ENCODE peak calls at places on chromosomes 3 and 15, in six cellular contexts. One of them, this sample, is unnamed.

GRCh38 chr3:160343132-160343531 is 55.9 kb downstream of the IFT80 start:
- DNase-seq in body of pancreas: no peak
- DNase-seq in heart left ventricle: no peak
- DNase-seq in uterus: no peak
- DNase-seq in tibial nerve: no peak
- DNase-seq in H1: no peak
- DNase-seq in this sample: no peak

GRCh38 chr3:169241928-169242751 is 421.4 kb downstream of the MECOM start:
- DNase-seq in H1: peak; percentile 56
- DNase-seq in body of pancreas: peak; percentile 16
- DNase-seq in heart left ventricle: peak; percentile 30
- DNase-seq in tibial nerve: no peak
- DNase-seq in uterus: no peak
- DNase-seq in this sample: no peak

GRCh38 chr3:156535162-156535627 is 19.7 kb downstream of the SSR3 start:
- DNase-seq in tibial nerve: peak; percentile 35
- DNase-seq in body of pancreas: peak; percentile 59
- DNase-seq in heart left ventricle: peak; percentile 58
- DNase-seq in H1: no peak
- DNase-seq in uterus: peak; percentile 68
- DNase-seq in this sample: no peak

GRCh38 chr3:47772047-47772446 is 9.6 kb downstream of the SMARCC1 start:
- DNase-seq in heart left ventricle: no peak
- DNase-seq in tibial nerve: no peak
- DNase-seq in uterus: no peak
- DNase-seq in H1: no peak
- DNase-seq in body of pancreas: no peak
- DNase-seq in this sample: no peak

GRCh38 chr15:31215490-31216209 is 111.0 kb upstream of the KLF13 start:
- DNase-seq in heart left ventricle: peak; percentile 88
- DNase-seq in H1: peak; percentile 91
- DNase-seq in body of pancreas: peak; percentile 80
- DNase-seq in tibial nerve: peak; percentile 67
- DNase-seq in uterus: peak; percentile 69
- DNase-seq in this sample: peak; percentile 92

GRCh38 chr15:92932946-92933649 is 33.0 kb downstream of the CHD2 start:
- DNase-seq in heart left ventricle: no peak
- DNase-seq in uterus: no peak
- DNase-seq in body of pancreas: no peak
- DNase-seq in tibial nerve: no peak
- DNase-seq in H1: no peak
- DNase-seq in this sample: no peak

GRCh38 chr15:65032823-65033537 is 3.5 kb upstream of the MTFMT start:
- DNase-seq in uterus: peak; percentile 53
- DNase-seq in tibial nerve: no peak
- DNase-seq in H1: peak; percentile 79
- DNase-seq in heart left ventricle: peak; percentile 40
- DNase-seq in body of pancreas: peak; percentile 54
- DNase-seq in this sample: peak; percentile 92

GRCh38 chr3:128217702-128218475 is 64.6 kb downstream of the EEFSEC start:
- DNase-seq in tibial nerve: no peak
- DNase-seq in H1: no peak
- DNase-seq in body of pancreas: no peak
- DNase-seq in uterus: no peak
- DNase-seq in heart left ventricle: no peak
- DNase-seq in this sample: no peak

GRCh38 chr15:59052915-59053407 is 52.0 kb upstream of the CCNB2 start:
- DNase-seq in body of pancreas: no peak
- DNase-seq in tibial nerve: no peak
- DNase-seq in heart left ventricle: no peak
- DNase-seq in H1: no peak
- DNase-seq in uterus: no peak
- DNase-seq in this sample: no peak

GRCh38 chr15:25712961-25713355 is 150.2 kb downstream of the ATP10A start:
- DNase-seq in tibial nerve: no peak
- DNase-seq in uterus: no peak
- DNase-seq in heart left ventricle: no peak
- DNase-seq in H1: no peak
- DNase-seq in body of pancreas: no peak
- DNase-seq in this sample: no peak

GRCh38 chr3:152376351-152377183 is 107.8 kb downstream of the MBNL1 start:
- DNase-seq in heart left ventricle: no peak
- DNase-seq in body of pancreas: no peak
- DNase-seq in H1: no peak
- DNase-seq in uterus: no peak
- DNase-seq in tibial nerve: no peak
- DNase-seq in this sample: no peak

GRCh38 chr3:50236484-50237132 is 604 bp downstream of the GNAI2 start:
- DNase-seq in body of pancreas: no peak
- DNase-seq in tibial nerve: no peak
- DNase-seq in uterus: no peak
- DNase-seq in heart left ventricle: no peak
- DNase-seq in H1: peak; percentile 60
- DNase-seq in this sample: no peak

GRCh38 chr3:55620361-55621025 is 133.4 kb upstream of the WNT5A start:
- DNase-seq in body of pancreas: no peak
- DNase-seq in uterus: no peak
- DNase-seq in heart left ventricle: no peak
- DNase-seq in tibial nerve: no peak
- DNase-seq in H1: no peak
- DNase-seq in this sample: no peak

GRCh38 chr3:37652851-37653250 is 208.8 kb upstream of the CTDSPL start:
- DNase-seq in body of pancreas: no peak
- DNase-seq in H1: peak; percentile 22
- DNase-seq in heart left ventricle: no peak
- DNase-seq in uterus: no peak
- DNase-seq in tibial nerve: no peak
- DNase-seq in this sample: no peak

GRCh38 chr15:97745481-97746071 is 214.9 kb upstream of the ARRDC4 start:
- DNase-seq in body of pancreas: peak; percentile 32
- DNase-seq in uterus: no peak
- DNase-seq in tibial nerve: no peak
- DNase-seq in H1: peak; percentile 67
- DNase-seq in heart left ventricle: no peak
- DNase-seq in this sample: no peak

DNA sequence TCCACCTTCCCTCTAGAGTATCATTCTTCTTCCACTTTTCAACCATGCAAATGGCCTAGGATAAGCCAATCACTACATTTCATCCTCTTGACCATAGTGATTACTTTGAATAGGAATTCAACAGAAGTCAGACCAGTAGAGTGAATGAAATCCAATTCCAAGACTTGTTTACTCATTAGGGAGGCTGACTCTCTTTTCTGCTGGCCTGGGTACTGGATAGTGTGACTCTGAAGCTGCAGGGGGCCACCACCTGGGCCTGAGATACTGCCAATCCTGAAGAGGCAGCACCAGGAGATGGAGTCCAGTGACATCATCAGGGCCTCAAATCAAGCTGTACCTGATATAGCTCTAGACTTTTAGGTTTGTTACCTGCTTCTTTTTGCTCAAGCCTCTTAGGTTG is 7.0 kb upstream of the FSTL1 start:
- DNase-seq in uterus: no peak
- DNase-seq in body of pancreas: no peak
- DNase-seq in heart left ventricle: no peak
- DNase-seq in H1: no peak
- DNase-seq in tibial nerve: no peak
- DNase-seq in this sample: no peak
- H3K27ac ChIP-seq in uterus: no peak overlapping the region
- H3K27ac ChIP-seq in body of pancreas: no peak overlapping the region
- H3K27ac ChIP-seq in heart left ventricle: no peak overlapping the region
- H3K27ac ChIP-seq in H1: no peak overlapping the region
- H3K27ac ChIP-seq in tibial nerve: no peak overlapping the region
- H3K27ac ChIP-seq in this sample: no peak overlapping the region

GRCh38 chr3:196962930-196963259 is 5.7 kb downstream of the PIGZ start:
- DNase-seq in heart left ventricle: no peak
- DNase-seq in tibial nerve: no peak
- DNase-seq in body of pancreas: no peak
- DNase-seq in H1: no peak
- DNase-seq in uterus: no peak
- DNase-seq in this sample: no peak
- H3K27me3 ChIP-seq in heart left ventricle: no peaks in the 10 kb centered on the region
- H3K27me3 ChIP-seq in tibial nerve: no peaks in the 10 kb centered on the region
- H3K27me3 ChIP-seq in body of pancreas: no peaks in the 10 kb centered on the region
- H3K27me3 ChIP-seq in H1: peaks cover 29% of the 10 kb centered on the region
- H3K27me3 ChIP-seq in uterus: no peaks in the 10 kb centered on the region
- H3K27me3 ChIP-seq in this sample: no peaks in the 10 kb centered on the region

DNA sequence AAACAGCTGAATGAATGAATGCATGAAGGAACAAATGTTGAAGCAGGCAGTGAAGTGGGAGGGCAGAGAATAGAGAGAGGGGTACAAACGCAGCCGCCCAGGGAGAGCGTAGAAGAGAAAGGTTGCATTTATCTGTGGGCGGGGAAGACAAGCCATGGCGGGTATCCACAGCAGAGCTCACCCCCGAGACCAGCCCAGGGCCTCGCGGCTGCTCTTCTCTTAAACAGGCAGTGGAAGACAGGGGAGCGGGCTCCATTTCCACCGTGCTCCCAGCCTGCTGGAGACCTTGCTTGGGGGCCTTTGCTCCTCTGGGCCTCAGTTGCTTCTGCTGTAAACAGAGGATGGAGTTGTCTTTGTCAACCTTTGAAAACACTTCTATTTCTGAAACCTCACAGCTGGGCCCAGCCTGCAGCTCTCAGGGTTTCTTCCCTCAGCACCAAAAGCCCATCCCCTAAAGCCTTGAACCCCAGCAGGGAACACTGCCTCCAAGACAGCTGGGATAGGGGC is 259.5 kb downstream of the UACA start:
- DNase-seq in uterus: no peak
- DNase-seq in tibial nerve: no peak
- DNase-seq in H1: no peak
- DNase-seq in body of pancreas: no peak
- DNase-seq in heart left ventricle: no peak
- DNase-seq in this sample: no peak
- TF ChIP-seq POLR2A in uterus: no peak
- TF ChIP-seq POLR2A in tibial nerve: no peak
- TF ChIP-seq POLR2A in H1: no peak
- TF ChIP-seq POLR2A in body of pancreas: no peak
- TF ChIP-seq POLR2A in heart left ventricle: no peak
- TF ChIP-seq POLR2A in this sample: no peak

DNA sequence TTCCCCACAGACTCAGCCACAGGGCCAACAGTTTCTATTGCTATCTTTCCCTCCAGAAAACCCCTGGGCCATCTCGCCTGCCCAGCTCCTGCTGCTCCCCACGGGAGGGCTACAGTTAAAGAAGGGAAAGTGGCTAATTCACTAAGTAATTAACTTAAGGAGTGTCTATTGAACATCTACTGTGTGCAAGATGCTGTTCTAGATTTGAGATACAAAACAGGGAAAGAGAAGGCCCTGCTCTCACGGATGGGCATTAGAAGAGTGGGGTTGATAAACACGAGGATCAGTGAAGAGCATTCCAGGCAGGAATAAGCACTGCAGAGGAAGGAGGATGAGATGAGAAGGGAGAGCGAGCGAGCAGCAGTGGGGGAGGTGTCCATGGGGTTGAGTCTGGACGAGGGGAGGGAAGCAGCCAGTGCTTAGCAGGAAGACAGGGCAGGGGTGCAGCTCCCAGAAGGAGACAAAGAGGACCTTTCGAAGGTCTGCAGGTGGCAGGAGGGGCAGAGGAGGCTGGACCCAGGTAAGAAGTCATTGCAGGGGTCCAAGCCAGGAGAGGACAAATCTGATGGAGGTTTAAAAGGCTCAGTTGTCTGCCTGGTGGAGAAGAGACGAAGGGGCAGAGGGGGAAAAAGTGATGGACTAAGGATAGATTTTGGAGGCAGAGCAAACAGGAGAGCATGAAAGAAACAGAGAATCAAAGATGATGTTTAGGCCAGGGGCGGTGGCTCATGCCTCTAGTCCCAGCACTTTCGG is 64.7 kb downstream of the KLF15 start:
- DNase-seq in H1: peak; percentile 39
- DNase-seq in uterus: no peak
- DNase-seq in heart left ventricle: no peak
- DNase-seq in tibial nerve: no peak
- DNase-seq in body of pancreas: no peak
- DNase-seq in this sample: no peak
- H3K27ac ChIP-seq in H1: no peak overlapping the region
- H3K27ac ChIP-seq in uterus: no peak overlapping the region
- H3K27ac ChIP-seq in heart left ventricle: no peak overlapping the region
- H3K27ac ChIP-seq in tibial nerve: no peak overlapping the region
- H3K27ac ChIP-seq in body of pancreas: no peak overlapping the region
- H3K27ac ChIP-seq in this sample: no peak overlapping the region

GRCh38 chr15:60790641-60791040 is 311.7 kb upstream of the ICE2 start:
- DNase-seq in body of pancreas: no peak
- DNase-seq in uterus: no peak
- DNase-seq in tibial nerve: no peak
- DNase-seq in heart left ventricle: no peak
- DNase-seq in H1: no peak
- DNase-seq in this sample: no peak

GRCh38 chr15:60791216-60791615 is 312.3 kb upstream of the ICE2 start:
- DNase-seq in H1: no peak
- DNase-seq in body of pancreas: no peak
- DNase-seq in uterus: no peak
- DNase-seq in heart left ventricle: no peak
- DNase-seq in tibial nerve: no peak
- DNase-seq in this sample: no peak

GRCh38 chr15:60784855-60785254 is 305.9 kb upstream of the ICE2 start:
- DNase-seq in heart left ventricle: no peak
- DNase-seq in uterus: no peak
- DNase-seq in body of pancreas: no peak
- DNase-seq in H1: no peak
- DNase-seq in tibial nerve: no peak
- DNase-seq in this sample: no peak

GRCh38 chr15:60787737-60788513 is 309.0 kb upstream of the ICE2 start:
- DNase-seq in H1: no peak
- DNase-seq in tibial nerve: no peak
- DNase-seq in body of pancreas: no peak
- DNase-seq in heart left ventricle: no peak
- DNase-seq in uterus: no peak
- DNase-seq in this sample: no peak

GRCh38 chr15:60788514-60789091 is 309.7 kb upstream of the ICE2 start:
- DNase-seq in tibial nerve: no peak
- DNase-seq in H1: no peak
- DNase-seq in uterus: peak; percentile 50
- DNase-seq in heart left ventricle: no peak
- DNase-seq in body of pancreas: no peak
- DNase-seq in this sample: no peak
- H3K27me3 ChIP-seq in tibial nerve: no peaks in the 10 kb centered on the region
- H3K27me3 ChIP-seq in H1: no peaks in the 10 kb centered on the region
- H3K27me3 ChIP-seq in uterus: no peaks in the 10 kb centered on the region
- H3K27me3 ChIP-seq in heart left ventricle: no peaks in the 10 kb centered on the region
- H3K27me3 ChIP-seq in body of pancreas: no peaks in the 10 kb centered on the region
- H3K27me3 ChIP-seq in this sample: no peaks in the 10 kb centered on the region